ENCODE peak calls at places on chromosomes 4 and X, in four cellular contexts. R, K, V and J are unnamed samples.
A peak's percentile ranks its signal among the peaks of the same experiment; 100 is the strongest.

GRCh38 chr4:60945641-60946040 is 254.5 kb upstream of the ADGRL3 start:
- DNase-seq in R (no peak), K (no peak), V (peak; percentile 21), J (no peak)

GRCh38 chr4:109411964-109412363 is 21.7 kb upstream of the SEC24B start:
- DNase-seq in V (no peak), R (no peak), K (no peak), J (no peak)

GRCh38 chr4:56892686-56893085 is 15.0 kb upstream of the REST start:
- DNase-seq in V (no peak), K (no peak), R (no peak), J (no peak)

GRCh38 chr4:174808119-174808518 is 20.9 kb downstream of the GLRA3 start:
- DNase-seq in K (no peak), V (no peak), R (no peak), J (no peak)

GRCh38 chr4:6390357-6390756 is 82.1 kb downstream of the PPP2R2C start:
- DNase-seq in R (peak; percentile 23), K (no peak), V (no peak), J (peak; percentile 26)

GRCh38 chr4:176393306-176394013 is 73.7 kb downstream of the SPCS3 start:
- DNase-seq in R (peak; percentile 27), K (no peak), V (no peak), J (no peak)

GRCh38 chr4:119706804-119707203 is 78.2 kb upstream of the PDE5A start:
- DNase-seq in R (no peak), K (no peak), V (no peak), J (no peak)

GRCh38 chr4:121485190-121485804 is 104.5 kb upstream of the QRFPR start:
- DNase-seq in R (no peak), K (no peak), V (no peak), J (no peak)

GRCh38 chr4:152193059-152193458 is 342.8 kb downstream of the FBXW7 start:
- DNase-seq in V (no peak), R (peak; percentile 81), K (no peak), J (no peak)

GRCh38 chr4:57424231-57424897 is 314.2 kb upstream of the IGFBP7 start:
- DNase-seq in K (no peak), V (peak; percentile 97), R (no peak), J (no peak)

GRCh38 chr4:123405212-123405856 is 8.7 kb downstream of the SPRY1 start:
- DNase-seq in V (no peak), K (no peak), R (no peak), J (no peak)

GRCh38 chr4:154471032-154471431 is 20.6 kb downstream of the DCHS2 start:
- DNase-seq in K (no peak), R (no peak), V (no peak), J (no peak)

GRCh38 chr4:32930700-32931099 is 2210.5 kb downstream of the PCDH7 start:
- DNase-seq in R (no peak), V (no peak), K (no peak), J (no peak)

GRCh38 chr4:76956961-76957738 is 7.6 kb downstream of the SEPTIN11 start:
- DNase-seq in R (no peak), V (no peak), K (no peak), J (no peak)

GRCh38 chrX:30153881-30154260 is 61.5 kb upstream of the MAGEB2 start:
- DNase-seq in R (no peak), V (no peak), K (no peak), J (no peak)

GRCh38 chr4:111788046-111788642 is 357.1 kb upstream of the FAM241A start:
- DNase-seq in R (no peak), K (no peak), V (no peak), J (no peak)

GRCh38 chrX:71542411-71542810 is 9.5 kb downstream of the OGT start:
- DNase-seq in V (peak; percentile 68), K (no peak), R (no peak), J (no peak)

GRCh38 chr4:124945422-124945821 is 232.9 kb upstream of the ANKRD50 start:
- DNase-seq in K (no peak), R (no peak), V (no peak), J (no peak)

GRCh38 chr4:150244600-150244999 is 166.4 kb downstream of the DCLK2 start:
- DNase-seq in V (peak; percentile 52), K (no peak), R (peak; percentile 86), J (no peak)

GRCh38 chrX:74536142-74537010 is 78.0 kb downstream of the RLIM start:
- DNase-seq in K (peak; percentile 59), R (peak; percentile 93), V (peak; percentile 78), J (peak; percentile 72)

GRCh38 chr4:147984778-147985138 is 252.9 kb downstream of the ARHGAP10 start:
- DNase-seq in K (no peak), V (no peak), R (no peak), J (no peak)

GRCh38 chr4:80307774-80308465 is 27.6 kb upstream of the CFAP299 start:
- DNase-seq in K (no peak), V (peak; percentile 59), R (no peak), J (no peak)

GRCh38 chr4:13912436-13912835 is 284.9 kb upstream of the BOD1L1 start:
- DNase-seq in K (no peak), R (no peak), V (no peak), J (no peak)

GRCh38 chr4:69239092-69239491 is 24.5 kb upstream of the UGT2B11 start:
- DNase-seq in R (no peak), V (no peak), K (no peak), J (no peak)

GRCh38 chrX:37350034-37350365 is 836 bp downstream of the PRRG1 start:
- DNase-seq in K (no peak), V (peak; percentile 39), R (peak; percentile 25), J (no peak)

GRCh38 chrX:21734175-21734574 is 23.7 kb downstream of the SMPX start:
- DNase-seq in V (peak; percentile 55), K (no peak), R (no peak), J (no peak)

GRCh38 chr4:168776382-168776781 is 233.7 kb downstream of the CBR4 start:
- DNase-seq in V (no peak), K (no peak), R (no peak), J (no peak)

GRCh38 chr4:152983774-152984411 is 47.8 kb downstream of the FHDC1 start:
- DNase-seq in R (no peak), V (peak; percentile 77), K (no peak), J (no peak)

GRCh38 chr4:89535251-89535650 is 227.7 kb upstream of the GPRIN3 start:
- DNase-seq in V (no peak), R (no peak), K (no peak), J (no peak)

GRCh38 chrX:134669378-134670098 is 11.3 kb upstream of the PLAC1 start:
- DNase-seq in V (peak; percentile 87), K (no peak), R (peak; percentile 85), J (no peak)
- H3K4me3 ChIP-seq in V (peak overlapping the region; percentile 20), K (no peak overlapping the region), R (no peak overlapping the region), J (no peak overlapping the region)

GRCh38 chr4:3479358-3480101 is 16.4 kb downstream of the DOK7 start:
- DNase-seq in K (no peak), R (no peak), V (no peak), J (no peak)

GRCh38 chr4:3478446-3479357 is 15.6 kb downstream of the DOK7 start:
- DNase-seq in R (peak; percentile 38), K (no peak), V (no peak), J (peak; percentile 25)

GRCh38 chr4:3481113-3481531 is 18.0 kb downstream of the DOK7 start:
- DNase-seq in R (no peak), K (no peak), V (no peak), J (no peak)

GRCh38 chr4:3481783-3482397 is 18.8 kb downstream of the DOK7 start:
- DNase-seq in R (no peak), V (no peak), K (no peak), J (peak; percentile 69)

DNA sequence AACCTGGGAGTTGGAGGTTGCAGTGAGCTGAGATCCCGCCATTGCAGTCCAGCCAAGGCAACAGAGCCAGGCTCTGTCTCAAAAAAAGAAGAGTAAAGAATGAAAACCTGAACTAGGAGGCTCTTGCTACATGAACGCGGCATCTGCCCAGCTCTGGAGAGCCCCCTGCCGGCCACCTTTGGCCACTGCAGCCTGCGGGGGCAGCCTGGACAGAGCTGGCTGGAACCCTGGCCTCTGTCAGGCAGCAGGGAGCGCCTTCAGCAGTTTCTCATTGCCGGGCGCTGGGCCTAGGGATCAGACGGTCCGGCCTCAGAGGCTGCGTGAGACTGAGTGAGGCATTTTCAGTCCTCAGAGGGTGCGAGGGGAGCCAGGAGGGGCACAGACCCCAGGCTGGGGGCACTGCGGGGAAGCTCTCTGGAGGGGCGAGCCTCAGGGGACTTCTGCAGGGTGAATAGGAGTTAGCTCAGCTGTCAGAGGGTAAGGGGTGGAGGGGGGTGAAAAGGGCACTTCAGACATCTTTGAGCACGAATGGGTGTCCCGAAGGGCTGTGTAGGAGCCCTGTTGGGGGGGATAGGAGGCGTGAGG is 17.5 kb downstream of the DOK7 start:
- DNase-seq in V (peak; percentile 74), K (peak; percentile 50), R (peak; percentile 99), J (peak; percentile 76)
- H3K4me3 ChIP-seq in V (no peak overlapping the region), K (no peak overlapping the region), R (no peak overlapping the region), J (no peak overlapping the region)

GRCh38 chrX:129934461-129934860 is 28.5 kb downstream of the UTP14A start:
- DNase-seq in V (no peak), R (no peak), K (no peak), J (no peak)
- H3K4me3 ChIP-seq in V (no peak overlapping the region), R (no peak overlapping the region), K (no peak overlapping the region), J (no peak overlapping the region)

GRCh38 chr4:24800273-24800880 is 5.0 kb downstream of the SOD3 start:
- DNase-seq in V (no peak), K (no peak), R (peak; percentile 85), J (no peak)

GRCh38 chr4:24798036-24798610 is 2.8 kb downstream of the SOD3 start:
- DNase-seq in V (no peak), R (peak; percentile 74), K (no peak), J (no peak)

GRCh38 chr4:24799196-24799543 is 3.8 kb downstream of the SOD3 start:
- DNase-seq in K (no peak), V (no peak), R (peak; percentile 71), J (no peak)

GRCh38 chr4:24801136-24801855 is 5.9 kb downstream of the SOD3 start:
- DNase-seq in K (no peak), R (peak; percentile 75), V (no peak), J (no peak)

GRCh38 chr4:24799544-24800272 is 4.3 kb downstream of the SOD3 start:
- DNase-seq in V (no peak), K (no peak), R (peak; percentile 68), J (no peak)
- H3K4me3 ChIP-seq in V (no peak overlapping the region), K (peak overlapping the region; percentile 49), R (no peak overlapping the region), J (no peak overlapping the region)

DNA sequence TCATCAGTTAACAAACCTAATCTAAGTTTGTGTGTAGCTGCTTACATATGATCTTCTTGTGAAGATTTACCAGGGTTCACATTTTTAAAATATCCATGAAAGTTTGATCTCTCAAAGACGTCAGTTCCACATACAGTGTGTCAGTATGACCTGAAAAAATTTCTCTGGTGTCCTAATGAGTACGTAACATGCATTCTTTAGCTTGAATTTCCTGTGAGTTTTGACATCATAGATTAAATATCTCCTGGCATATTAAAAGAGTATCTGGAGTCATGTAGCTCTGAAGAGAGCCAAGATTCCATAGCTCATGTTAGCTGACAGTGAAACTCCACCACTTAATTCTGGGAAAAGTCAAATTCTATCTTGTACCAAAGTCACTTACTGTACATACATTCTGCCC is 43.9 kb upstream of the PDLIM5 start:
- DNase-seq in R (no peak), V (no peak), K (no peak), J (no peak)
- H3K4me3 ChIP-seq in R (no peak overlapping the region), V (no peak overlapping the region), K (no peak overlapping the region), J (no peak overlapping the region)